ENCODE peak calls at places on chromosomes 16 and 17, in five cellular contexts. H is MCF 10A, Q is pancreas, K is endothelial cell, V is heart right ventricle. Z is an unnamed sample.

GRCh38 chr17:80883831-80884735 is 107.6 kb upstream of the CHMP6 start:
- DNase-seq in Q (peak), H (no peak), V (no peak), K (no peak), Z (no peak)

GRCh38 chr16:81486555-81487061 is 42.0 kb downstream of the CMIP start:
- DNase-seq in Q (no peak), V (peak), K (no peak), H (no peak), Z (no peak)

GRCh38 chr17:57294629-57295501 is 38.5 kb downstream of the MSI2 start:
- DNase-seq in H (peak), K (no peak), V (peak), Q (no peak), Z (no peak)

GRCh38 chr17:12134101-12134500 is 113.4 kb downstream of the MAP2K4 start:
- DNase-seq in K (no peak), V (no peak), H (no peak), Q (no peak), Z (no peak)

GRCh38 chr17:40032322-40033320 is 17.4 kb downstream of the CSF3 start:
- DNase-seq in H (peak), V (peak), K (no peak), Q (peak), Z (no peak)

GRCh38 chr16:4899474-4899846 is 37.5 kb downstream of the PPL start:
- DNase-seq in K (no peak), Q (no peak), V (no peak), H (no peak), Z (no peak)

GRCh38 chr16:76963614-76964315 is 227.2 kb upstream of the MON1B start:
- DNase-seq in K (no peak), H (no peak), V (no peak), Q (no peak), Z (no peak)

GRCh38 chr17:67216544-67217320 is 28.3 kb downstream of the HELZ start:
- DNase-seq in V (no peak), K (no peak), H (no peak), Q (no peak), Z (no peak)

GRCh38 chr16:49834496-49835009 is 21.4 kb downstream of the ZNF423 start:
- DNase-seq in V (peak), Q (no peak), H (no peak), K (no peak), Z (no peak)

GRCh38 chr17:42117397-42118125 is 3.6 kb downstream of the KAT2A start:
- DNase-seq in H (no peak), K (no peak), V (no peak), Q (peak), Z (no peak)

GRCh38 chr17:56174421-56174820 is 21.1 kb downstream of the ANKFN1 start:
- DNase-seq in V (no peak), Q (no peak), H (no peak), K (no peak), Z (no peak)

GRCh38 chr17:80447790-80448189 is 28.6 kb downstream of the NPTX1 start:
- DNase-seq in V (no peak), K (no peak), H (peak), Q (no peak), Z (no peak)

GRCh38 chr17:76384987-76385891 is 830 bp downstream of the SPHK1 start:
- DNase-seq in H (peak), Q (peak), V (peak), K (peak), Z (no peak)

GRCh38 chr17:512926-513325 is 160.3 kb upstream of the RPH3AL start:
- DNase-seq in Q (no peak), V (no peak), H (no peak), K (no peak), Z (no peak)

GRCh38 chr17:64218066-64218465 is 45.0 kb downstream of the TEX2 start:
- DNase-seq in K (no peak), Q (no peak), V (no peak), H (no peak), Z (peak)

GRCh38 chr17:63151981-63152523 is 186.0 kb downstream of the TANC2 start:
- DNase-seq in V (no peak), H (no peak), K (no peak), Q (no peak), Z (no peak)

GRCh38 chr17:48262982-48263586 is 155.5 kb downstream of the SNX11 start:
- DNase-seq in V (no peak), K (no peak), H (peak), Q (no peak), Z (no peak)
- TF ChIP-seq CTCF in V (peak), K (peak), H (peak), Q (no peak), Z (peak)

GRCh38 chr17:17120716-17121115 is 78.5 kb downstream of the MPRIP start:
- DNase-seq in H (no peak), Q (no peak), V (no peak), K (no peak), Z (no peak)
- TF ChIP-seq CTCF in H (no peak), Q (no peak), V (no peak), K (no peak), Z (no peak)

DNA sequence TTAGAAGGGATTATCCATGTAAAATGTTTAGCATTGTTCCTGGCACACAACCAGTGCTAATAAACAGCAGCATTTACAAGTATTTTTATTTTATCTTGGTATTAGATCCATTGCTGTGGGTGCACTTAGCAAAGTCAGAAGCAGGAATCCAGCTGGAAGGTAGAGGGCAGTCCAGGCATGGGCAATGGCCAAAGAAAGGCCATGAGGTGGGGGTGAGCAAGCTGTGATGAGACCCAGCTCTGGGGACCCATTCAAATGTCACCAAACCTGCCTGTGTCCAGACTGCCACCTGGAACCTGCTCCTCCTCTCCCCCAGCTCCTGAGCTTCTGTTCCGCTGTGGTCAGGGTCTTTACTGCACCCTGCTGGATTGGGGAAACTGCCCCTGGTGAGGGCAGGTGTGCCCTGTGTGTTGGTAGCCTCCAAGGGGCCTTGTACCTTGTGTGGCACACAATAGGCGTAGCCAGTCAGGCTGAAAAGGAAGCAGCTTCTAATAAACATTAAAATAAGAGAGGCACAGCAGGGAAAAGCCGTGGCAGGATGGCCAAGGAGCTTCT is 118.0 kb upstream of the CRHR1 start:
- DNase-seq in K (no peak), V (no peak), Q (no peak), H (no peak), Z (no peak)
- TF ChIP-seq CTCF in K (no peak), V (no peak), Q (no peak), H (peak), Z (no peak)

GRCh38 chr17:45016823-45017222 is 34.6 kb downstream of the DCAKD start:
- DNase-seq in Q (no peak), K (no peak), H (peak), V (no peak), Z (no peak)

GRCh38 chr17:45018514-45019176 is 32.8 kb downstream of the DCAKD start:
- DNase-seq in K (no peak), V (no peak), H (no peak), Q (peak), Z (peak)

GRCh38 chr17:45020354-45021138 is 30.9 kb downstream of the DCAKD start:
- DNase-seq in K (peak), Q (peak), H (no peak), V (peak), Z (no peak)

GRCh38 chr17:45021607-45022287 is 29.7 kb downstream of the DCAKD start:
- DNase-seq in K (peak), H (peak), V (peak), Q (peak), Z (peak)

DNA sequence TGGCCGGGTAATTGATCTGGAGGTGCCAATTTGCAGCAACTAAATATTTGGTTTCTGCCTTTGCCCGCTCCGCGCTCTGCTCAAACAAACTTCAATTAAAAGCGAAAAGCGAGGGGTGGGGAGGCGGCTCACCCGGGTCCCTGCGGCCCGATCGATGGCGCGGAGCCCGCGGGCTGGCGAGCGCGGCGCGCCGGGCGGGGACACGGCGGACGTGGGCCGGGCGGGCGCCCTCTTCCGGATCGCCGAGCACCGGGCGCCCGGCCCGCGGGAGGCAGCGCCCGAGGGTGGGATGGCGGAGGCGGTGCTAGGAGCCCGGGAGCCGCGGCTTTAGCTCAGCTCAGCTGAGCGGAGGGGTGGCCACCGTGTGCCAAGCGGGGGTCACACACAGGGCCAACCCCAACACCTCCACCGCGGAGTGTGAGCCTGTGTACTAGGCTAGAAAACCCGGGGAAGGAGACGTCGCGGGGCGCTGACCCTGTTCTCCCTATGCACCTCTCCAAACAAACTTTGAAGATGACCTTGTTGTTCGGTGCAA is 32.2 kb downstream of the DCAKD start:
- DNase-seq in V (peak), Q (peak), H (peak), K (no peak), Z (peak)
- TF ChIP-seq CTCF in V (peak), Q (peak), H (peak), K (no peak), Z (peak)

Z was measured in GM10248.